ENCODE peak calls at places on chromosomes 11 and 22, in four cellular contexts. O is HepG2, R is H1, T is K562. Z is an unnamed sample.

GRCh38 chr11:34379081-34379480 is 21.3 kb upstream of the ABTB2 start:
- DNase-seq in O (no peak), R (no peak), T (no peak), Z (no peak)

GRCh38 chr11:111582881-111583280 is 19.4 kb upstream of the SIK2 start:
- DNase-seq in O (no peak), R (no peak), T (no peak), Z (no peak)

GRCh38 chr11:5581014-5581413 is 337 bp downstream of the OR52B6 start:
- DNase-seq in O (peak; percentile 9), R (no peak), T (no peak), Z (no peak)

GRCh38 chr11:60377737-60378136 is 595 bp upstream of the MS4A7 start:
- DNase-seq in O (no peak), R (no peak), T (no peak), Z (no peak)

GRCh38 chr11:65107751-65108468 is 3.8 kb upstream of the TM7SF2 start:
- DNase-seq in O (no peak), R (no peak), T (no peak), Z (no peak)

GRCh38 chr22:36453855-36454378 is 27.5 kb downstream of the TXN2 start:
- DNase-seq in O (no peak), R (no peak), T (no peak), Z (no peak)

GRCh38 chr11:82980292-82980691 is 78.8 kb downstream of the DDIAS start:
- DNase-seq in O (no peak), R (no peak), T (no peak), Z (peak; percentile 26)

GRCh38 chr11:10317776-10318526 is 13.1 kb downstream of the ADM start:
- DNase-seq in O (no peak), R (no peak), T (no peak), Z (no peak)

GRCh38 chr22:30327864-30328345 is 1.2 kb upstream of the TBC1D10A start:
- DNase-seq in O (peak; percentile 53), R (no peak), T (peak; percentile 27), Z (peak; percentile 31)

GRCh38 chr22:31425331-31426050 is 26.1 kb downstream of the DRG1 start:
- DNase-seq in O (no peak), R (no peak), T (no peak), Z (no peak)

GRCh38 chr22:42910221-42910942 is 53.3 kb upstream of the ARFGAP3 start:
- DNase-seq in O (no peak), R (no peak), T (no peak), Z (no peak)

GRCh38 chr11:80144932-80145612 is 704.2 kb upstream of the TENM4 start:
- DNase-seq in O (no peak), R (no peak), T (no peak), Z (no peak)

GRCh38 chr11:108511851-108512474 is 13.8 kb upstream of the POGLUT3 start:
- DNase-seq in O (no peak), R (no peak), T (no peak), Z (no peak)

GRCh38 chr11:69044111-69045013 is 4.4 kb upstream of the TPCN2 start:
- DNase-seq in O (peak; percentile 68), R (peak; percentile 82), T (no peak), Z (peak; percentile 80)

GRCh38 chr11:46665356-46665755 is 35.1 kb downstream of the ARHGAP1 start:
- DNase-seq in O (no peak), R (no peak), T (no peak), Z (no peak)

GRCh38 chr11:9868641-9869040 is 204.8 kb downstream of the SWAP70 start:
- DNase-seq in O (no peak), R (no peak), T (no peak), Z (no peak)

GRCh38 chr11:62108017-62108750 is 15.6 kb upstream of the INCENP start:
- DNase-seq in O (peak; percentile 65), R (no peak), T (peak; percentile 47), Z (peak; percentile 49)

GRCh38 chr11:125069796-125070195 is 6.7 kb downstream of the SLC37A2 start:
- DNase-seq in O (no peak), R (no peak), T (no peak), Z (no peak)

GRCh38 chr11:16987205-16987568 is 27.0 kb downstream of the PLEKHA7 start:
- DNase-seq in O (no peak), R (peak; percentile 70), T (peak; percentile 63), Z (no peak)

GRCh38 chr11:96961931-96962330 is 572.1 kb downstream of the JRKL start:
- DNase-seq in O (no peak), R (no peak), T (no peak), Z (no peak)

DNA sequence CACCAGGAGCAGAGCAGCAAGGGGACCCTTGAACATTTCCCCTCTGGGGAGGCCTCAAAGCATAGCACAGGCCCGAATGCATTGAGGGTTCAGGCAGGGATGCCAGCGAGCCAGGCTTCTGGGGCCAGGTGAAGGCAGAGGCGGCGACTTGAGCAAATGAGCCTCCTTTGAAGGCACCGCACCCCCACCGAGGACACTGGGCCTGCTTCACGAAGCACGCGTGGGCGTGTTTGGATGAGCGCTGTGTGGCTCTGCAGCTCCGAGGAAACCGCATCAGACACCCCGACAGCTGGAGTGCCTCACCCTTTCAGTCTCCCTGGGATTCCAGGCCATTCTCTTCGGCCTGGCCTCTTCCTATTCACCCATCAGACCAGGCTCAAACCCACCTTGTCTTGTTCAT is 301.8 kb downstream of the NTM start:
- DNase-seq in O (no peak), R (no peak), T (no peak), Z (no peak)
- TF ChIP-seq PHF8 in O (no peak), R (no peak), T (no peak), Z (no peak)

GRCh38 chr22:37638351-37639069 is 959 bp upstream of the SH3BP1 start:
- DNase-seq in O (peak; percentile 60), R (no peak), T (no peak), Z (no peak)

GRCh38 chr22:37634505-37635002 is 4.9 kb upstream of the SH3BP1 start:
- DNase-seq in O (no peak), R (peak; percentile 53), T (peak; percentile 33), Z (no peak)

GRCh38 chr22:37636949-37637273 is 2.6 kb upstream of the SH3BP1 start:
- DNase-seq in O (no peak), R (no peak), T (no peak), Z (no peak)

GRCh38 chr22:37635157-37635556 is 4.3 kb upstream of the SH3BP1 start:
- DNase-seq in O (no peak), R (no peak), T (no peak), Z (no peak)

GRCh38 chr22:37636186-37636948 is 3.1 kb upstream of the SH3BP1 start:
- DNase-seq in O (no peak), R (no peak), T (no peak), Z (no peak)
- H3K4me1 ChIP-seq in O (peaks cover 90% of the 10 kb centered on the region), R (peaks cover 29% of the 10 kb centered on the region), T (peaks cover 88% of the 10 kb centered on the region), Z (peaks cover 10% of the 10 kb centered on the region)

DNA sequence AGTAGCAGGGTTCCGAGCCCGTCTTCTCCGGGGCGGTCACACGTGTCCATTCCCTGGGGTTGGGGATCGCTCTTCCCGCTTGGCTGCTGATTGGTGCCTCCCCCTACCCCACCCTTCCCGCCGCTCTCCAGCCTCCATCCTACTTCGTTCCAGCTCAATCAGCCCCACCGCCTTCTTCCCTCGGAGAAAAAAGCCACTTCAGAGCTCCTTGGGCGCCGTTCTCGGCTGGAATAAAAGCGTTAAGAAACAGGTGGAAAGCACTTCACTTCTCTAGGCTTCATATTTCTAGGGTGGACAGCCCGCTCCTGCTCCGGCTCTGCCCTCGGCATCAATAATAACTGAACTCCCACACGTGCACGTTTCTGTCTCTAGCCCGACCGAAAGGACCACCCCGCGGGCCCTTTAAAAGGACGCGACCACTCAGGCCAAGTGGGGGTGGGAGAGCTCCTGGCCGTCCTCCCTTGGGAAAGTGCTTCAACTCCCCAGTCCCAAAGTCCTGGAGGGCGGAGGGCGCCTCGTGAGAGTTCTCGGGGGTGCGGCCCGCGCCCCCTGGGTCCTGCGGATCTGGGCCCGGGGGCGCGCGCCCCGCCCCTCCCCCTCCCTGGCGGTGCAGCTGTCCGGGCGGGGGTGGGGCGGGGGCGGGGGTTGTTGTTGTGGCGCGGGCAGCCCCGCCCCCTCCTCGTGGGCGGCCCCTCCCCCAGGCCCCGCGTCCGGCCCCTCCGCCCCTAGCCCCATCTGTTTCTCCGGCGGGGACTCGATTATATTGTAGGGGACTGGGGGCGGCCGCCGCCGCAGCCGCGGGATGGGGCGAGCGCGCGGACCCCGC is at the start of gene CECR2:
- DNase-seq in O (no peak), R (peak; percentile 84), T (peak; percentile 78), Z (peak; percentile 21)
- TF ChIP-seq POLR2A in O (no peak), R (peak; percentile 18), T (no peak), Z (no peak)

GRCh38 chr11:117423046-117423575 is 95.5 kb downstream of the CEP164 start:
- DNase-seq in O (no peak), R (no peak), T (no peak), Z (no peak)

GRCh38 chr11:117426941-117427340 is 99.3 kb downstream of the CEP164 start:
- DNase-seq in O (no peak), R (no peak), T (no peak), Z (no peak)

GRCh38 chr11:117426297-117426685 is 98.6 kb downstream of the CEP164 start:
- DNase-seq in O (peak; percentile 38), R (peak; percentile 99), T (peak; percentile 84), Z (peak; percentile 44)

GRCh38 chr11:117425679-117426296 is 98.1 kb downstream of the CEP164 start:
- DNase-seq in O (no peak), R (no peak), T (no peak), Z (no peak)

GRCh38 chr11:117424781-117425180 is 97.1 kb downstream of the CEP164 start:
- DNase-seq in O (no peak), R (no peak), T (no peak), Z (no peak)
- TF ChIP-seq PHF8 in O (no peak), R (no peak), T (no peak), Z (no peak)

GRCh38 chr22:44444341-44445306 is 53.4 kb downstream of the RTL6 start:
- DNase-seq in O (no peak), R (peak; percentile 69), T (peak; percentile 14), Z (no peak)

GRCh38 chr22:44446483-44446882 is 51.5 kb downstream of the RTL6 start:
- DNase-seq in O (no peak), R (no peak), T (no peak), Z (no peak)

GRCh38 chr22:44443641-44444235 is 54.3 kb downstream of the RTL6 start:
- DNase-seq in O (no peak), R (no peak), T (no peak), Z (no peak)

GRCh38 chr22:44445307-44445680 is 52.7 kb downstream of the RTL6 start:
- DNase-seq in O (no peak), R (no peak), T (no peak), Z (no peak)

DNA sequence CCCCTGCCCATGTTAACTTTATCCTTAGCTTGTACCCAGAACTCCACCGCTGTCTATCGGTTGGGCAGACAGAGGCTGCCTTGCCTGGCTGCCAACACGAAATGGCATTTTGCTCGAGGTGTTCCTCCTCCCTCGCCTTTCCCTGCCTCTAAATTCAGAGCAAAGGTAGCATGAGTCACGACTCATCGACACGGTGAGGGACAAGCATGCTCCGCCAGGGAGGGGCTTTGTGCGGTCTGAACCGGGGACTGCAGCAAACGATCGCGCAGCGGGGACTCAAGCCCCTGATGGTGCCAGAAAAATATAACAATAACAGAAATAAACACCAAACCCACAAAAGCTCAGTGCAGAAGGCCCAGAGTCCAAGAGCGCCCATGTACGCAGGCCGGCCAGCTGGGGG is 52.3 kb downstream of the RTL6 start:
- DNase-seq in O (no peak), R (no peak), T (no peak), Z (no peak)
- H3K4me1 ChIP-seq in O (no peaks in the 10 kb centered on the region), R (no peaks in the 10 kb centered on the region), T (peaks cover 22% of the 10 kb centered on the region), Z (peaks cover 25% of the 10 kb centered on the region)

Z was measured in A549.